ENCODE peak calls at places on chromosomes 12 and 14, in seven cellular contexts. U, M, G, T, D, J and I are unnamed samples.

GRCh38 chr14:59484611-59485174 is 376 bp downstream of the JKAMP start:
- DNase-seq in J (peak; percentile 36), T (no peak), M (no peak), G (no peak), U (no peak), D (no peak), I (no peak)

GRCh38 chr14:55705651-55706340 is 125.8 kb downstream of the KTN1 start:
- DNase-seq in D (no peak), J (no peak), M (no peak), G (no peak), T (peak; percentile 83), U (no peak), I (no peak)

GRCh38 chr12:46402861-46403731 is 30.5 kb upstream of the SLC38A2 start:
- DNase-seq in J (no peak), G (no peak), M (no peak), U (no peak), T (no peak), D (no peak), I (no peak)

GRCh38 chr14:73623504-73623903 is 11.2 kb downstream of the ACOT6 start:
- DNase-seq in U (no peak), T (no peak), M (peak; percentile 72), D (no peak), J (no peak), G (no peak), I (no peak)

GRCh38 chr14:50784683-50785505 is 46.1 kb downstream of the NIN start:
- DNase-seq in M (no peak), G (no peak), D (no peak), J (no peak), U (no peak), T (no peak), I (no peak)

GRCh38 chr12:2335517-2335916 is 282.7 kb downstream of the CACNA1C start:
- DNase-seq in M (no peak), U (no peak), G (no peak), D (peak; percentile 96), T (no peak), J (no peak), I (no peak)

GRCh38 chr12:116964004-116964739 is 53.4 kb downstream of the FBXW8 start:
- DNase-seq in M (no peak), T (no peak), J (no peak), U (no peak), D (no peak), G (no peak), I (no peak)

GRCh38 chr12:89245090-89245489 is 107.2 kb downstream of the DUSP6 start:
- DNase-seq in D (no peak), T (no peak), J (peak; percentile 54), U (peak; percentile 22), G (peak; percentile 69), M (peak; percentile 74), I (no peak)

GRCh38 chr12:22014783-22015144 is 31.3 kb upstream of the CMAS start:
- DNase-seq in T (no peak), J (peak; percentile 12), D (no peak), U (no peak), G (no peak), M (no peak), I (no peak)

GRCh38 chr14:24818054-24818822 is 184.2 kb upstream of the GZMB start:
- DNase-seq in M (no peak), J (no peak), T (no peak), G (no peak), D (peak; percentile 30), U (no peak), I (no peak)

GRCh38 chr12:116882742-116883141 is 1.5 kb upstream of the HRK start:
- DNase-seq in D (no peak), G (no peak), T (no peak), J (peak; percentile 59), M (peak; percentile 71), U (peak; percentile 64), I (no peak)

GRCh38 chr12:52946797-52947547 is 1.9 kb upstream of the KRT18 start:
- DNase-seq in J (no peak), D (no peak), G (no peak), U (peak; percentile 57), T (no peak), M (no peak), I (no peak)
- H3K4me3 ChIP-seq in J (no peak overlapping the region), D (no peak overlapping the region), G (no peak overlapping the region), U (no peak overlapping the region), T (no peak overlapping the region), M (peak overlapping the region; percentile 86), I (no peak overlapping the region)

DNA sequence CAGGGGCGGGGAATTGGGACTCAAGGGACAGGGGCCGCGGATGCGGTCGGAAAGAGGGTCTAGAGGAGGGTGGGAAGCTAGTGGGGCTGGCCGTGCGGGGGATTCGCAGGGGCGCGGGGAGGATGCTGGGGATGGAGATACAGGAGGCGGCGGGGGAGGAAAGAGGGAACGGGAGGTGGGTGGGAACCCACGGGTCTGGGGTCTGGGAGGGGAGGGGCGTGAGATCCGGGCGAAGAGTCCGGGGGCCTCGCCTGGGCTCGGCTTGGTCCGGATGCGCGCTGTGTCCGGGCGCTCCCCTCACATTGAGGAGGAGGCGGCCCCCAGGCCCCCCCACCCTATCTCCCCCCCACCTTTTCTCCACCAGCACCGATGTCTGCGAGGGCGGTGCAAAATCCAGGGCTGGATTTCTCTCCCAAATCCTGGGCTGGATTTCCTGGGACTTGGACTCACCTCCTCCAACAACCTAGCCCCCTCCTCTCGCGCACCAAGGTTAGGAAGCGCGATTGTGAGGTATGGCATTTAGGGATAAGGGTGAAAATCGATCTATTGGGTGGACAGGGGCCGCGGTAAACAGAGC is at the start of gene AGAP2:
- DNase-seq in U (no peak), M (peak; percentile 92), J (no peak), D (no peak), T (no peak), G (no peak), I (no peak)
- H3K4me3 ChIP-seq in U (peak within 1 kb of the TSS; percentile 42), M (peak within 1 kb of the TSS; percentile 62), J (peak within 1 kb of the TSS; percentile 17), D (peak within 1 kb of the TSS; percentile 26), T (peak within 1 kb of the TSS; percentile 38), G (no peak within 1 kb of the TSS), I (peak within 1 kb of the TSS; percentile 40)

DNA sequence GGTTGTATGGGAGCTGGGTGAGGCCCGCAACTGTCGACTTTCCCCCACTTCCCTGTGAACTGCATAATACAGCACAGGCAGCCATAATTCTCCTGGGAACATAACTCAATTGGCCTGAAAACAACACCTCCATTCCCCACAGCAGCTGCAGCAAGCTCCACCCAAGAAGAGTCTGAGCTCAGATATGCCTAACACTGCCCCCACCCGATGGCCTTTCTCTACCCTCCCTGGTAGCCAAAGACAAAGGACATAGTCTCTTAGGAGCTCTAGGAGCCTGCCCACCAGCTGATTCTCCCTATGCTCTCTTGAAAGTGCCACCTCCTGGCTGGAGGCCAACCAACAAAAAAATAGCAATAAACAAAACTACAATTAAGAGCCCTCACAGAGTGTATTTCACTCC is 542.7 kb upstream of the LMO3 start:
- DNase-seq in J (no peak), D (no peak), M (no peak), G (no peak), U (no peak), T (no peak), I (no peak)
- H3K4me3 ChIP-seq in J (no peak overlapping the region), D (no peak overlapping the region), M (no peak overlapping the region), G (no peak overlapping the region), U (no peak overlapping the region), T (no peak overlapping the region), I (no peak overlapping the region)

GRCh38 chr14:94770251-94770749 is 387 bp upstream of the GSC start:
- DNase-seq in M (peak; percentile 72), D (no peak), J (peak; percentile 39), G (no peak), T (no peak), U (peak; percentile 49), I (no peak)

GRCh38 chr14:94768141-94768520 is 1.8 kb downstream of the GSC start:
- DNase-seq in D (no peak), T (no peak), U (no peak), M (no peak), J (no peak), G (no peak), I (no peak)

GRCh38 chr14:94769413-94770250 is at the start of gene GSC:
- DNase-seq in T (no peak), J (peak; percentile 29), U (peak; percentile 22), D (no peak), G (no peak), M (peak; percentile 89), I (peak; percentile 60)

GRCh38 chr14:94767321-94767878 is 2.5 kb downstream of the GSC start:
- DNase-seq in M (peak; percentile 54), D (no peak), T (no peak), J (no peak), U (no peak), G (no peak), I (no peak)

DNA sequence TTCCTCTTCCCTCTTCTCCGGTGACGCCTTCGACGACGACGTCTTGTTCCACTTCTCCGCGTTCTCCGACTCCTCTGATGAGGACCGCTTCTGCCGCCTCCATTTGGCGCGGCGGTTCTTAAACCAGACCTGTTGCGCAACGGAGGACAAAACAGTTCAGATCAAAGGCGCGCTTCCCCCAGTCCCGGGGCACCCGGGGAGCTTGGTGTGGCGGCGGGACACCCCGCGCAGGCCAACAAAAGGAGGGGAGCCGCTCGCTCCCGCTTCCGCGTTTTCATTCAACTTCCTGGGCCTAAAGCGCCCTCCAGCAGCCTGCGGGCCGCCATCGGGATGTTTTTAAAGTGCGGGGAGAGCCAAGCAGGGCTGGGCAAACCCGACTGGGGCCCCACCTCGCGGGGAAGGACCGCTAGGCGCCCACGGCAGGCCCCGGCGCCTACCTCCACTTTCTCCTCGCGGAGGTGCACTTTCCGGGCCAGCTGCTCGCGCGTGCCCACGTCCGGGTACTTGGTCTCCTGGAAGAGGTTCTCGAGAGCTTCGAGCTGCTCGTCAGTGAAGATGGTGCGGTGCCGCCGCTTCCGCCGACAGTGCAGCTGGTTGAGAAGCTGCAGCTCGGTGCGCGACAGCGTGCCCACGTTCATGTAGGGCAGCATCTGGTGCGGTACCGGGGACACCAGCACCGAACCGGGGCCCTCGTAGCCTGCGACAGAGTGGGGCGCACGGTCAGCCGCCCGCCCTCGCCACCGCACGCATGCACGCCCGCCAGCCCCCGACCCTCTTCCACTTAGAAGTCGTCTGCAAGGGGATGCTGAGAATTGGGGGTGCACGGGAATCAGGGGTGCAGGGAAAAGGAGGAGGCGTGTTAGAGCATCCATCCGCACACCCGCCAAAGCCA is 1.1 kb downstream of the GSC start:
- DNase-seq in M (peak; percentile 72), U (no peak), G (no peak), T (no peak), D (no peak), J (no peak), I (peak; percentile 22)
- H3K4me3 ChIP-seq in M (peak overlapping the region; percentile 64), U (peak overlapping the region; percentile 61), G (no peak overlapping the region), T (peak overlapping the region; percentile 58), D (no peak overlapping the region), J (peak overlapping the region; percentile 21), I (peak overlapping the region; percentile 38)

GRCh38 chr14:79802096-79802495 is 409.2 kb downstream of the DIO2 start:
- DNase-seq in T (no peak), J (no peak), D (no peak), U (no peak), M (no peak), G (no peak), I (no peak)
- H3K4me3 ChIP-seq in T (no peak overlapping the region), J (no peak overlapping the region), D (no peak overlapping the region), U (no peak overlapping the region), M (no peak overlapping the region), G (no peak overlapping the region), I (no peak overlapping the region)

GRCh38 chr12:124454352-124454725 is 113.1 kb downstream of the NCOR2 start:
- DNase-seq in T (no peak), U (no peak), M (no peak), D (no peak), J (no peak), G (no peak), I (peak; percentile 65)
- H3K4me3 ChIP-seq in T (no peak overlapping the region), U (no peak overlapping the region), M (no peak overlapping the region), D (no peak overlapping the region), J (no peak overlapping the region), G (peak overlapping the region; percentile 46), I (no peak overlapping the region)

GRCh38 chr12:94114166-94114565 is 34.2 kb upstream of the PLXNC1 start:
- DNase-seq in D (no peak), J (no peak), G (no peak), T (no peak), U (no peak), M (no peak), I (no peak)
- H3K4me3 ChIP-seq in D (no peak overlapping the region), J (no peak overlapping the region), G (no peak overlapping the region), T (no peak overlapping the region), U (no peak overlapping the region), M (no peak overlapping the region), I (no peak overlapping the region)